ENCODE peak calls at places on chromosomes 5 and 9, in four cellular contexts. One of them, this sample, is unnamed.

GRCh38 chr5:61599370-61600140 is 267.5 kb downstream of the ZSWIM6 start:
- DNase-seq in GM23338: no peak
- DNase-seq in astrocyte of the cerebellum: no peak
- DNase-seq in CD8-positive, alpha-beta T cell: no peak
- DNase-seq in this sample: no peak

GRCh38 chr5:160843240-160843639 is 8.8 kb downstream of the ATP10B start:
- DNase-seq in GM23338: no peak
- DNase-seq in astrocyte of the cerebellum: no peak
- DNase-seq in CD8-positive, alpha-beta T cell: no peak
- DNase-seq in this sample: peak

GRCh38 chr9:16675131-16675530 is 195.3 kb downstream of the BNC2 start:
- DNase-seq in CD8-positive, alpha-beta T cell: no peak
- DNase-seq in GM23338: no peak
- DNase-seq in astrocyte of the cerebellum: no peak
- DNase-seq in this sample: no peak

GRCh38 chr5:122723606-122724352 is 51.1 kb upstream of the SNX2 start:
- DNase-seq in astrocyte of the cerebellum: peak
- DNase-seq in GM23338: peak
- DNase-seq in CD8-positive, alpha-beta T cell: no peak
- DNase-seq in this sample: no peak

GRCh38 chr9:15642369-15642962 is 89.6 kb downstream of the CCDC171 start:
- DNase-seq in GM23338: peak
- DNase-seq in astrocyte of the cerebellum: peak
- DNase-seq in CD8-positive, alpha-beta T cell: no peak
- DNase-seq in this sample: peak

GRCh38 chr9:124349267-124349666 is 66.0 kb downstream of the PSMB7 start:
- DNase-seq in GM23338: no peak
- DNase-seq in astrocyte of the cerebellum: no peak
- DNase-seq in CD8-positive, alpha-beta T cell: no peak
- DNase-seq in this sample: no peak

GRCh38 chr5:112253478-112254250 is 165.4 kb downstream of the EPB41L4A start:
- DNase-seq in astrocyte of the cerebellum: peak
- DNase-seq in GM23338: peak
- DNase-seq in CD8-positive, alpha-beta T cell: no peak
- DNase-seq in this sample: no peak

GRCh38 chr5:30959238-30959637 is 234.2 kb upstream of the CDH6 start:
- DNase-seq in GM23338: no peak
- DNase-seq in astrocyte of the cerebellum: no peak
- DNase-seq in CD8-positive, alpha-beta T cell: no peak
- DNase-seq in this sample: no peak

GRCh38 chr5:151750121-151750520 is 8.3 kb downstream of the ATOX1 start:
- DNase-seq in GM23338: no peak
- DNase-seq in astrocyte of the cerebellum: no peak
- DNase-seq in CD8-positive, alpha-beta T cell: no peak
- DNase-seq in this sample: no peak

GRCh38 chr5:9538504-9538903 is 7.4 kb downstream of the SEMA5A start:
- DNase-seq in astrocyte of the cerebellum: no peak
- DNase-seq in GM23338: no peak
- DNase-seq in CD8-positive, alpha-beta T cell: no peak
- DNase-seq in this sample: no peak

GRCh38 chr9:91492237-91492636 is 68.6 kb upstream of the NFIL3 start:
- DNase-seq in astrocyte of the cerebellum: no peak
- DNase-seq in GM23338: no peak
- DNase-seq in CD8-positive, alpha-beta T cell: no peak
- DNase-seq in this sample: no peak

GRCh38 chr5:177306674-177307543 is 3.3 kb downstream of the PRELID1 start:
- DNase-seq in astrocyte of the cerebellum: no peak
- DNase-seq in GM23338: peak
- DNase-seq in CD8-positive, alpha-beta T cell: no peak
- DNase-seq in this sample: no peak

GRCh38 chr5:95731571-95732554 is 727 bp downstream of the RHOBTB3 start:
- DNase-seq in CD8-positive, alpha-beta T cell: no peak
- DNase-seq in GM23338: peak
- DNase-seq in astrocyte of the cerebellum: no peak
- DNase-seq in this sample: no peak

GRCh38 chr5:58466939-58467338 is 7.1 kb upstream of the PLK2 start:
- DNase-seq in GM23338: peak
- DNase-seq in CD8-positive, alpha-beta T cell: no peak
- DNase-seq in astrocyte of the cerebellum: no peak
- DNase-seq in this sample: no peak

GRCh38 chr9:107283621-107284616 is 840 bp downstream of the RAD23B start:
- DNase-seq in GM23338: peak
- DNase-seq in astrocyte of the cerebellum: peak
- DNase-seq in CD8-positive, alpha-beta T cell: peak
- DNase-seq in this sample: no peak

GRCh38 chr9:92618633-92619225 is 51.2 kb downstream of the IPPK start:
- DNase-seq in GM23338: no peak
- DNase-seq in CD8-positive, alpha-beta T cell: no peak
- DNase-seq in astrocyte of the cerebellum: no peak
- DNase-seq in this sample: no peak

GRCh38 chr5:5906778-5907177 is 471.6 kb downstream of the MED10 start:
- DNase-seq in GM23338: no peak
- DNase-seq in CD8-positive, alpha-beta T cell: no peak
- DNase-seq in astrocyte of the cerebellum: no peak
- DNase-seq in this sample: no peak

GRCh38 chr9:111704503-111704902 is 43.1 kb downstream of the GNG10 start:
- DNase-seq in CD8-positive, alpha-beta T cell: no peak
- DNase-seq in astrocyte of the cerebellum: no peak
- DNase-seq in GM23338: no peak
- DNase-seq in this sample: no peak

GRCh38 chr5:69238760-69239251 is 4.1 kb downstream of the CDK7 start:
- DNase-seq in GM23338: no peak
- DNase-seq in astrocyte of the cerebellum: peak
- DNase-seq in CD8-positive, alpha-beta T cell: no peak
- DNase-seq in this sample: no peak

DNA sequence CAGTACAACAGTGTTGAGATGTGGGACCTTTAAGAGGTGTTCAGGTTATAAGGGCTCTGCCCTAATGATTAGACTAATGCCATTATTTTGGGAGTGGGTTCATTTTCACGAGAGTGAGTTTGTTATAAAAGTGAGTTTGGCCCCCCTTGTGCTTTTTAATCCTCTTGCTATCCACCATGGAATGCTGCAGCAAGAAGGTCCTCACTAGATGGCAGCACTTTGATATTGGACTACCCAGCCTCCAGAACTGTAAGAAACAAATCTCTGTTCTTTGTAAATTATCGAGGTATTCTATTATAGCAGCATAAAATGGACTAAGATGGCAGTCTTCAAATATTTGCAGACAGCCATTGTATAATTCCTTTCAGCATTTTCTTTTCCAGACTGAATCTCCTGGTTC is 212.4 kb downstream of the LRRC70 start:
- DNase-seq in CD8-positive, alpha-beta T cell: no peak
- DNase-seq in astrocyte of the cerebellum: no peak
- DNase-seq in GM23338: peak
- DNase-seq in this sample: peak
- TF ChIP-seq CTCF in CD8-positive, alpha-beta T cell: no peak
- TF ChIP-seq CTCF in astrocyte of the cerebellum: no peak
- TF ChIP-seq CTCF in GM23338: peak
- TF ChIP-seq CTCF in this sample: peak

GRCh38 chr5:119288364-119289047 is 67.3 kb upstream of the TNFAIP8 start:
- DNase-seq in CD8-positive, alpha-beta T cell: no peak
- DNase-seq in GM23338: no peak
- DNase-seq in astrocyte of the cerebellum: peak
- DNase-seq in this sample: no peak
- H3K4me3 ChIP-seq in CD8-positive, alpha-beta T cell: peak
- H3K4me3 ChIP-seq in GM23338: no peak
- H3K4me3 ChIP-seq in astrocyte of the cerebellum: no peak
- H3K4me3 ChIP-seq in this sample: no peak

DNA sequence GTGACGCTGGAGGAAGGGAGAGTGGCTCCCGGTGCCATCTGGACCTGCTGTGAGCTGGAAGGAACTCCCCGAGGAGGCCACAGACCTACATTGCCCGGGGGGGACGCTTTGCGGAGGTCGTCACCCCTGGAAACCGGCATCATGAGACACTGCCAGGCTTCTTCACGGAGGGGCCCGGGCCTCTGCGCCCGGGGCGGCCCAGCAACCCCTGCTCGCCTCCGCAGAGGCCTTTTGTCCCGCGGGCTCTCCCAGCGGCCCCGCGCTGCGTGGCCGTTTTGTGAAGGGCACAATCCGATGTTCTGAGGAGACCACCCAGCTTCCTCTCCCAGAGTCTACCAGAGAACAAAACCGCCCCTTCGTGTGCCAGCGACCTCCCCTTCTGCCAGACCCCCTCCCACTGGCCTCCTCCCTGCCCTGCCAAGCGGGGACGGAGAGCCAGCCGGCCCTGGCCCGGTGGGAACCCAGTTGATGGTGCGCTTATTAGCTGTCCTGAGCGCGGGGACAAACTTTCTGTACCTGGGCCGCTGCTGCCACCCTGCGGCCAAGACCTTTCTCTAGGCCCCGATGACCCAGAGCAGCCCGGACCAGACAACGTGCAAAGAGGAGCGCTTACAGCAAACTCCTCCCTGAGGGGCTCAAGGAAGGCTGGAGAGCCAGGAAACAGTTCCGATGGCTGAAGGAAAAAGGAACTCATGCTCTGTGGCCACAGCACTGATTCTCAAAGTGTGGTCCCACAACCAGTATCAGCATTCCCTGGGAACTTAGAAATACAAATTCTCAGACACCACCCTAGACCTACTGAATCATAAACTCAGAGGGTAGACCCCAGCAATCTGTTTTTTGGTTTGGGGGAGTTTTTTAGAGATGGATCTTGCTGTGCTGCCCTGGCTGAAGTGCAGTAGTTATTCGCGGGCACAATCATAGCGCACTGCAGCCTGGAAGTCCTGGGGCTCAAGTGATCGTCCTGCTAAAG is 86.7 kb downstream of the SLC1A3 start:
- DNase-seq in CD8-positive, alpha-beta T cell: no peak
- DNase-seq in GM23338: peak
- DNase-seq in astrocyte of the cerebellum: peak
- DNase-seq in this sample: no peak
- TF ChIP-seq CTCF in CD8-positive, alpha-beta T cell: no peak
- TF ChIP-seq CTCF in GM23338: peak
- TF ChIP-seq CTCF in astrocyte of the cerebellum: peak
- TF ChIP-seq CTCF in this sample: peak

DNA sequence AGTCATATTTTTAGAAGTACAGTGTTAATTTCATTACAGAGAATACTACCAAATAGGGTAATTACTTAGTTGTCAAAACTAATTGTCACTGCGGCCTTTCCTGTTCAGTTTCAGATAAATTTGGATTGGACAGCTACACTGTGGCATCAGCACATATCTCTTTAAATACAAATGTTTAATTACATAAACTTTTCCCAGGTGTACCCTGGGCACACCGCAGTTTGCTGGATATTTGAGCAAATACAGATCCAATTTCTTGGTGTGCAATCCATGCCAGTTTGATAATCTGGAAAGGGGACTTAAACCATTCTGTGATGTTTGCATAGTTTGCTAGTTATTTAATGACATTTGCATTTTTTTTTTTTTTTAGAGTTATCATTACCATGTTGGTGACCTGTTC is 10.8 kb downstream of the ATP6V0E1 start:
- DNase-seq in astrocyte of the cerebellum: no peak
- DNase-seq in CD8-positive, alpha-beta T cell: no peak
- DNase-seq in GM23338: no peak
- DNase-seq in this sample: no peak
- H3K4me3 ChIP-seq in astrocyte of the cerebellum: no peak
- H3K4me3 ChIP-seq in CD8-positive, alpha-beta T cell: no peak
- H3K4me3 ChIP-seq in GM23338: no peak
- H3K4me3 ChIP-seq in this sample: no peak

GRCh38 chr9:96085536-96086143 is 210.1 kb downstream of the ERCC6L2 start:
- DNase-seq in GM23338: no peak
- DNase-seq in CD8-positive, alpha-beta T cell: no peak
- DNase-seq in astrocyte of the cerebellum: no peak
- DNase-seq in this sample: no peak

GRCh38 chr9:96086936-96087582 is 211.6 kb downstream of the ERCC6L2 start:
- DNase-seq in astrocyte of the cerebellum: no peak
- DNase-seq in CD8-positive, alpha-beta T cell: no peak
- DNase-seq in GM23338: no peak
- DNase-seq in this sample: no peak

GRCh38 chr9:96088510-96088909 is 213.0 kb downstream of the ERCC6L2 start:
- DNase-seq in CD8-positive, alpha-beta T cell: no peak
- DNase-seq in GM23338: no peak
- DNase-seq in astrocyte of the cerebellum: no peak
- DNase-seq in this sample: no peak

GRCh38 chr9:96089425-96089824 is 212.6 kb downstream of the HSD17B3 start:
- DNase-seq in CD8-positive, alpha-beta T cell: no peak
- DNase-seq in GM23338: no peak
- DNase-seq in astrocyte of the cerebellum: no peak
- DNase-seq in this sample: no peak

GRCh38 chr9:96087669-96088299 is 212.3 kb downstream of the ERCC6L2 start:
- DNase-seq in astrocyte of the cerebellum: no peak
- DNase-seq in GM23338: peak
- DNase-seq in CD8-positive, alpha-beta T cell: no peak
- DNase-seq in this sample: peak
- TF ChIP-seq CTCF in astrocyte of the cerebellum: no peak
- TF ChIP-seq CTCF in GM23338: no peak
- TF ChIP-seq CTCF in CD8-positive, alpha-beta T cell: no peak
- TF ChIP-seq CTCF in this sample: no peak

DNA sequence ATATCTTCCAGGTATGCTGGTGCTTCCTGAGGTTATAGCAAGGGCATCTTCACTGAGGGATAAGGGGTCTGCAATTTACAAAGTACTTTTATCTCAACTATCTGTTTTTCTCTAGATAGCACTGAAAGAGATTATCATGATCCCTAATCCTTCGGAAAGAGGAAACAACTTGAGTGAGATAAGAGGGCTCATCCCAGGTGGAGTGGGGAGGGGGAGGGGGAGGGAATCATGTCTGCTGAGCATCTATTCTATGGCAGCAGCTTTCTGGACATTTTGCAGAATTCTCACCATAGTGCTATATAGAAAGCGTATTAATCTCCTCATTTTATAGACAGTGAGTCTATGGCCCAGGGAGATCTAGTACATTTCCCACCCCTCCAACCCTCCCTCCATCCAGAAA is 5.9 kb downstream of the TNFSF15 start:
- DNase-seq in GM23338: no peak
- DNase-seq in CD8-positive, alpha-beta T cell: no peak
- DNase-seq in astrocyte of the cerebellum: no peak
- DNase-seq in this sample: no peak
- H3K4me3 ChIP-seq in GM23338: no peak
- H3K4me3 ChIP-seq in CD8-positive, alpha-beta T cell: no peak
- H3K4me3 ChIP-seq in astrocyte of the cerebellum: no peak
- H3K4me3 ChIP-seq in this sample: no peak

DNA sequence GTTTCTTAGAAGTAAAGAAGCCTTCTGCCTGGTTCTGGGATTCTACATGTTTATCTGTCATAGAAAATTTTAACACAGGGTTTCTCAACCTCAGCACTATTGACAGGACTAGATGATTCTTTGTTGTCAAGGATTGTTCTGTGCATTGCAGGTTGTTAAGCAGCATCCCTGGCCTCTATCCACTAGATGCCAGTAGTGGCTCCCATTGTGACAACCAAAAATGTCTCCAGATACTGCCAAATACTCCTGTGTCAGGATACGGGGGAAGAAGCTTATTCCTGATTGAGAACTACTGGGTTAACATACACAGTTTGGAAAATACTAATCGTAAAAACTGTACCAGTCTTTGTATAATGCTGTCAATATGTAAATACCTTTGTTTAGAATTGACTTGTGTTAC is 167.1 kb downstream of the NIPBL start:
- DNase-seq in astrocyte of the cerebellum: no peak
- DNase-seq in CD8-positive, alpha-beta T cell: no peak
- DNase-seq in GM23338: peak
- DNase-seq in this sample: no peak
- TF ChIP-seq CTCF in astrocyte of the cerebellum: no peak
- TF ChIP-seq CTCF in CD8-positive, alpha-beta T cell: no peak
- TF ChIP-seq CTCF in GM23338: peak
- TF ChIP-seq CTCF in this sample: no peak

This sample was measured in kidney epithelial cell.